ENCODE peak calls at places on chromosomes 7 and 10, in four cellular contexts. One of them, this sample, is unnamed. For H3K4me1, the result is how much of the 10 kb centered on the place peaks cover.

GRCh38 chr10:103727546-103727963 is 127.8 kb downstream of the SH3PXD2A start:
- DNase-seq in HepG2: no peak
- DNase-seq in neuronal stem cell: no peak
- DNase-seq in cardiac muscle cell: no peak
- DNase-seq in this sample: no peak

GRCh38 chr10:35940067-35940989 is 298.2 kb upstream of the FZD8 start:
- DNase-seq in HepG2: no peak
- DNase-seq in neuronal stem cell: no peak
- DNase-seq in cardiac muscle cell: no peak
- DNase-seq in this sample: no peak

GRCh38 chr7:19969859-19970493 is 196.6 kb upstream of the TMEM196 start:
- DNase-seq in HepG2: peak
- DNase-seq in neuronal stem cell: no peak
- DNase-seq in cardiac muscle cell: no peak
- DNase-seq in this sample: no peak

GRCh38 chr7:101972627-101973026 is 155.2 kb downstream of the CUX1 start:
- DNase-seq in HepG2: no peak
- DNase-seq in neuronal stem cell: no peak
- DNase-seq in cardiac muscle cell: no peak
- DNase-seq in this sample: no peak

GRCh38 chr10:29585488-29585976 is 49.2 kb downstream of the SVIL start:
- DNase-seq in HepG2: no peak
- DNase-seq in neuronal stem cell: peak
- DNase-seq in cardiac muscle cell: no peak
- DNase-seq in this sample: no peak

GRCh38 chr7:132145466-132145865 is 430.8 kb downstream of the PLXNA4 start:
- DNase-seq in HepG2: no peak
- DNase-seq in neuronal stem cell: peak
- DNase-seq in cardiac muscle cell: no peak
- DNase-seq in this sample: no peak

GRCh38 chr10:77940627-77941026 is 14.1 kb upstream of the DLG5 start:
- DNase-seq in HepG2: no peak
- DNase-seq in neuronal stem cell: no peak
- DNase-seq in cardiac muscle cell: no peak
- DNase-seq in this sample: no peak

GRCh38 chr10:107443817-107444216 is 279.3 kb upstream of the SORCS1 start:
- DNase-seq in HepG2: no peak
- DNase-seq in neuronal stem cell: no peak
- DNase-seq in cardiac muscle cell: no peak
- DNase-seq in this sample: no peak

GRCh38 chr7:45971661-45972175 is 50.6 kb upstream of the IGFBP3 start:
- DNase-seq in HepG2: no peak
- DNase-seq in neuronal stem cell: no peak
- DNase-seq in cardiac muscle cell: no peak
- DNase-seq in this sample: no peak

GRCh38 chr10:74178042-74178791 is 27.2 kb downstream of the ADK start:
- DNase-seq in HepG2: no peak
- DNase-seq in neuronal stem cell: no peak
- DNase-seq in cardiac muscle cell: no peak
- DNase-seq in this sample: no peak

GRCh38 chr7:144118341-144118740 is 4.6 kb upstream of the OR2A14 start:
- DNase-seq in HepG2: no peak
- DNase-seq in neuronal stem cell: no peak
- DNase-seq in cardiac muscle cell: no peak
- DNase-seq in this sample: no peak

GRCh38 chr10:24209421-24209770 is 458 bp downstream of the KIAA1217 start:
- DNase-seq in HepG2: no peak
- DNase-seq in neuronal stem cell: no peak
- DNase-seq in cardiac muscle cell: peak
- DNase-seq in this sample: no peak

GRCh38 chr10:26840938-26841732 is 19.6 kb downstream of the ABI1 start:
- DNase-seq in HepG2: no peak
- DNase-seq in neuronal stem cell: no peak
- DNase-seq in cardiac muscle cell: no peak
- DNase-seq in this sample: no peak

GRCh38 chr10:97882142-97883091 is 32.8 kb downstream of the GOLGA7B start:
- DNase-seq in HepG2: no peak
- DNase-seq in neuronal stem cell: no peak
- DNase-seq in cardiac muscle cell: no peak
- DNase-seq in this sample: no peak

GRCh38 chr7:103951311-103951710 is 38.1 kb downstream of the RELN start:
- DNase-seq in HepG2: no peak
- DNase-seq in neuronal stem cell: no peak
- DNase-seq in cardiac muscle cell: no peak
- DNase-seq in this sample: no peak

GRCh38 chr10:78203915-78204818 is 170.5 kb downstream of the RPS24 start:
- DNase-seq in HepG2: peak
- DNase-seq in neuronal stem cell: no peak
- DNase-seq in cardiac muscle cell: no peak
- DNase-seq in this sample: no peak

GRCh38 chr10:34780818-34781380 is 34.2 kb downstream of the PARD3 start:
- DNase-seq in HepG2: no peak
- DNase-seq in neuronal stem cell: no peak
- DNase-seq in cardiac muscle cell: peak
- DNase-seq in this sample: no peak

GRCh38 chr10:45580371-45580770 is 92.2 kb downstream of the ZFAND4 start:
- DNase-seq in HepG2: no peak
- DNase-seq in neuronal stem cell: no peak
- DNase-seq in cardiac muscle cell: no peak
- DNase-seq in this sample: peak

GRCh38 chr7:115822380-115822779 is 208.2 kb downstream of the TFEC start:
- DNase-seq in HepG2: no peak
- DNase-seq in neuronal stem cell: no peak
- DNase-seq in cardiac muscle cell: no peak
- DNase-seq in this sample: no peak

GRCh38 chr10:63631971-63632370 is 110.8 kb downstream of the REEP3 start:
- DNase-seq in HepG2: no peak
- DNase-seq in neuronal stem cell: no peak
- DNase-seq in cardiac muscle cell: no peak
- DNase-seq in this sample: no peak
- H3K4me3 ChIP-seq in HepG2: no peak
- H3K4me3 ChIP-seq in neuronal stem cell: no peak
- H3K4me3 ChIP-seq in cardiac muscle cell: no peak
- H3K4me3 ChIP-seq in this sample: no peak

DNA sequence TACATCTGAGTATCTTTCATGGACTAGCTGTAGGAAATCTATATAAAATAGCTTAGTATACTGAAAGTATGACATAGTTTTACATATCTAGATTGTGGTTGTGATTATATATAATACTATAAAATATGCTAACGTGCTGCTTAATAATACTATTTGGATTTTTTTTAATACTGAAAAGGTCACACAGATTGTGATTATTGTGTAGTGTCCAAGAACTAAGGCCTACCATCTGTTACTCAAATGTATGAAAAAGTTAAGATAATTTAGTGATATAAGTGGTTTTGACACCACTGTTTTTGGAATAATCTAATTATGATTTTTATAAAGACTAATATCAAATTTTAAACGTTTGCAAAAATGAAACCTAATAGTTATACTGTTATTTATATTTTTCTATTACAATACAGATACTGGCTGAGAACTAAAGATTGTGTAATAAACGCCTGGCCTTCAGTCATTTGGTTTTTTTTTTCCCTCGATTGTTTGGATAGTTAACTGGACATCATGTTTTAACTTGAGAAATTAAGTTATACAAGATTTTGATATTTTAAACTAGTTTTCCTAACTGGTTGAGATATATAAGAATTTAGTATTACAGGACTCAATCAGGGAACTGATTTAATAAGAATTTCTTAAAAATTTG is 12.6 kb downstream of the PTEN start:
- DNase-seq in HepG2: no peak
- DNase-seq in neuronal stem cell: no peak
- DNase-seq in cardiac muscle cell: no peak
- DNase-seq in this sample: no peak
- H3K4me1 ChIP-seq in HepG2: under half
- H3K4me1 ChIP-seq in neuronal stem cell: under half
- H3K4me1 ChIP-seq in cardiac muscle cell: under half
- H3K4me1 ChIP-seq in this sample: under half

GRCh38 chr10:125631806-125632205 is 51.2 kb downstream of the TEX36 start:
- DNase-seq in HepG2: no peak
- DNase-seq in neuronal stem cell: no peak
- DNase-seq in cardiac muscle cell: no peak
- DNase-seq in this sample: no peak

GRCh38 chr10:125634606-125635005 is 48.4 kb downstream of the TEX36 start:
- DNase-seq in HepG2: no peak
- DNase-seq in neuronal stem cell: no peak
- DNase-seq in cardiac muscle cell: no peak
- DNase-seq in this sample: no peak

GRCh38 chr10:125637496-125637895 is 45.5 kb downstream of the TEX36 start:
- DNase-seq in HepG2: no peak
- DNase-seq in neuronal stem cell: no peak
- DNase-seq in cardiac muscle cell: no peak
- DNase-seq in this sample: no peak

GRCh38 chr10:125629758-125630376 is 53.1 kb downstream of the TEX36 start:
- DNase-seq in HepG2: peak
- DNase-seq in neuronal stem cell: no peak
- DNase-seq in cardiac muscle cell: peak
- DNase-seq in this sample: no peak

DNA sequence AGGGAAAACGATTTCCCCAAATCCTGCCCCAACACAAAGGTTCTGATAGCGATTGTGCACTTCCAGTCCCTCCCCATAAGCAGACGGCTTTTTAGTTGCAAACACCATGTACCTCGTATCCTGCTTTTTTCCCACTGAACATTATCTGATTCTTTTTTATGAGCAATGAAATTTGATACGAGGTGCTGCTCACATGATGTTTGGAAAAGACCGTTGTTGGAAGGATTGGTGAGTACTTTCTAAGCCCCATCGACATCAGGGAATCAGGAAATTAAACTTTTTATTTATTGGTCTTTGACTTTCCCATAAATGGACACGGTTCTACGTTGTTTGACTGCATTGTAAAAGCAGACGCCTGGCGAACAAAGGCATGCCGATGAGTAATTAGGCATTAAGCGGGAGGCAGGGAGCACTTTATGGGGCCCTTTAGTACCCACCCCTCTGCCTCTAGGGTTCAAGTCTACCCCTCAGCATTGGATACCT is 49.4 kb downstream of the TEX36 start:
- DNase-seq in HepG2: no peak
- DNase-seq in neuronal stem cell: no peak
- DNase-seq in cardiac muscle cell: no peak
- DNase-seq in this sample: no peak
- H3K4me3 ChIP-seq in HepG2: no peak
- H3K4me3 ChIP-seq in neuronal stem cell: no peak
- H3K4me3 ChIP-seq in cardiac muscle cell: no peak
- H3K4me3 ChIP-seq in this sample: no peak

GRCh38 chr7:151427705-151428392 is 12.1 kb downstream of the CRYGN start:
- DNase-seq in HepG2: no peak
- DNase-seq in neuronal stem cell: no peak
- DNase-seq in cardiac muscle cell: no peak
- DNase-seq in this sample: no peak
- H3K4me1 ChIP-seq in HepG2: under half
- H3K4me1 ChIP-seq in neuronal stem cell: under half
- H3K4me1 ChIP-seq in cardiac muscle cell: under half
- H3K4me1 ChIP-seq in this sample: half or more

GRCh38 chr10:30674796-30675195 is 45.2 kb upstream of the LYZL2 start:
- DNase-seq in HepG2: no peak
- DNase-seq in neuronal stem cell: no peak
- DNase-seq in cardiac muscle cell: no peak
- DNase-seq in this sample: no peak

GRCh38 chr10:30676319-30676718 is 46.8 kb upstream of the LYZL2 start:
- DNase-seq in HepG2: no peak
- DNase-seq in neuronal stem cell: no peak
- DNase-seq in cardiac muscle cell: no peak
- DNase-seq in this sample: no peak

GRCh38 chr10:30671011-30671616 is 41.6 kb upstream of the LYZL2 start:
- DNase-seq in HepG2: peak
- DNase-seq in neuronal stem cell: peak
- DNase-seq in cardiac muscle cell: peak
- DNase-seq in this sample: peak
- H3K4me3 ChIP-seq in HepG2: no peak
- H3K4me3 ChIP-seq in neuronal stem cell: no peak
- H3K4me3 ChIP-seq in cardiac muscle cell: no peak
- H3K4me3 ChIP-seq in this sample: peak

GRCh38 chr10:75450654-75451419 is 19.4 kb downstream of the LRMDA start:
- DNase-seq in HepG2: no peak
- DNase-seq in neuronal stem cell: no peak
- DNase-seq in cardiac muscle cell: no peak
- DNase-seq in this sample: no peak

GRCh38 chr10:75451927-75452326 is 20.5 kb downstream of the LRMDA start:
- DNase-seq in HepG2: no peak
- DNase-seq in neuronal stem cell: no peak
- DNase-seq in cardiac muscle cell: no peak
- DNase-seq in this sample: no peak

GRCh38 chr10:75450062-75450429 is 18.6 kb downstream of the LRMDA start:
- DNase-seq in HepG2: no peak
- DNase-seq in neuronal stem cell: no peak
- DNase-seq in cardiac muscle cell: no peak
- DNase-seq in this sample: no peak

GRCh38 chr10:75456122-75456521 is 24.7 kb downstream of the LRMDA start:
- DNase-seq in HepG2: no peak
- DNase-seq in neuronal stem cell: no peak
- DNase-seq in cardiac muscle cell: no peak
- DNase-seq in this sample: no peak

DNA sequence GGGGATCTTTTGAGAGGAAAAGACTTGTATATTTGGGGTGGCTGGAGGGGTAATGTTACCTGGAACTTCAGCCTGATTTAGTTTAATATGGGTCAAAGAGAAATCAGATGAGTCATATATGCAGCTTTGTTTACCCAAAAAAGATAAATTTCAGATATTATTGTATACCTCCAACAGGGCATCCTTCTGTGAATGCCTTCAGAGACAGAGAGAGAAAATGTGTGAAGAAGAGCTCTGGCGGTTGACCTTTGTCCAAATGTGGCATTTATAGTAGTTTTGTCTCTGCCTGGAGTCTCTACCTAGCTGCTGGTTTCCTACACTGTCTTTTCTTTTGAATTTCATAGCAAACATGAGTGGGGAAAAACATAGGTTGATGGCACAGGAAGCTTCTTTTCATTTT is 21.6 kb downstream of the LRMDA start:
- DNase-seq in HepG2: no peak
- DNase-seq in neuronal stem cell: no peak
- DNase-seq in cardiac muscle cell: no peak
- DNase-seq in this sample: no peak
- H3K4me1 ChIP-seq in HepG2: under half
- H3K4me1 ChIP-seq in neuronal stem cell: under half
- H3K4me1 ChIP-seq in cardiac muscle cell: under half
- H3K4me1 ChIP-seq in this sample: under half

GRCh38 chr7:98870807-98871491 is 1.1 kb upstream of the TMEM130 start:
- DNase-seq in HepG2: no peak
- DNase-seq in neuronal stem cell: no peak
- DNase-seq in cardiac muscle cell: no peak
- DNase-seq in this sample: no peak

GRCh38 chr7:98869374-98870070 is at the start of gene TMEM130:
- DNase-seq in HepG2: no peak
- DNase-seq in neuronal stem cell: no peak
- DNase-seq in cardiac muscle cell: peak
- DNase-seq in this sample: no peak

GRCh38 chr7:98869001-98869373 is 827 bp downstream of the TMEM130 start:
- DNase-seq in HepG2: no peak
- DNase-seq in neuronal stem cell: no peak
- DNase-seq in cardiac muscle cell: no peak
- DNase-seq in this sample: no peak

GRCh38 chr7:98868450-98868849 is 1.4 kb downstream of the TMEM130 start:
- DNase-seq in HepG2: no peak
- DNase-seq in neuronal stem cell: no peak
- DNase-seq in cardiac muscle cell: no peak
- DNase-seq in this sample: no peak

GRCh38 chr7:98870071-98870651 is 347 bp upstream of the TMEM130 start:
- DNase-seq in HepG2: no peak
- DNase-seq in neuronal stem cell: peak
- DNase-seq in cardiac muscle cell: peak
- DNase-seq in this sample: peak
- H3K4me3 ChIP-seq in HepG2: no peak
- H3K4me3 ChIP-seq in neuronal stem cell: peak
- H3K4me3 ChIP-seq in cardiac muscle cell: peak
- H3K4me3 ChIP-seq in this sample: peak

This sample was measured in naive thymus-derived CD4-positive, alpha-beta T cell.